ENCODE peak calls at places on chromosomes 13 and 19, in nine cellular contexts. Y, Z, P, C, H, O, T, A and U are unnamed samples.

GRCh38 chr19:11244846-11245589 is 5.6 kb downstream of the ANGPTL8 start:
- DNase-seq in P (no peak), Z (no peak), T (no peak), A (no peak), H (no peak), Y (no peak), O (no peak), C (no peak), U (no peak)

GRCh38 chr19:19321143-19321577 is 531 bp downstream of the MAU2 start:
- DNase-seq in C (no peak), Z (no peak), T (peak; percentile 13), Y (peak; percentile 21), A (no peak), H (no peak), P (no peak), O (no peak), U (no peak)

GRCh38 chr19:34034318-34034846 is 137.9 kb upstream of the LSM14A start:
- DNase-seq in A (no peak), O (no peak), Z (no peak), T (no peak), P (no peak), H (no peak), C (no peak), Y (no peak), U (no peak)

GRCh38 chr13:79393564-79394249 is 12.3 kb downstream of the RBM26 start:
- DNase-seq in H (no peak), C (no peak), O (no peak), Y (peak; percentile 71), P (no peak), T (peak; percentile 77), A (no peak), Z (no peak), U (peak; percentile 68)

GRCh38 chr13:41019027-41019487 is at the start of gene ELF1:
- DNase-seq in C (no peak), Y (peak; percentile 78), A (peak; percentile 39), P (no peak), O (no peak), Z (peak; percentile 48), T (peak; percentile 80), H (no peak), U (peak; percentile 81)

GRCh38 chr13:36834299-36834698 is 15.3 kb downstream of the RFXAP start:
- DNase-seq in Z (no peak), Y (no peak), C (no peak), O (no peak), A (no peak), T (no peak), P (no peak), H (no peak), U (no peak)

GRCh38 chr19:57382806-57383488 is 6.7 kb upstream of the ZNF548 start:
- DNase-seq in A (no peak), Y (no peak), Z (no peak), C (no peak), H (no peak), P (no peak), O (no peak), T (no peak), U (no peak)

GRCh38 chr13:25902946-25903345 is 148.9 kb downstream of the SHISA2 start:
- DNase-seq in T (no peak), Z (no peak), H (no peak), Y (no peak), P (no peak), C (no peak), A (no peak), O (no peak), U (no peak)

GRCh38 chr19:29583196-29584006 is 22.7 kb upstream of the POP4 start:
- DNase-seq in H (no peak), O (no peak), Y (no peak), A (no peak), C (no peak), T (no peak), Z (no peak), P (no peak), U (no peak)

GRCh38 chr19:38395381-38396127 is 7.1 kb downstream of the SPRED3 start:
- DNase-seq in Y (peak; percentile 53), O (no peak), Z (no peak), C (no peak), H (no peak), A (no peak), P (no peak), T (peak; percentile 55), U (no peak)

GRCh38 chr13:80824231-80824630 is 483.3 kb upstream of the SPRY2 start:
- DNase-seq in Y (no peak), C (no peak), Z (no peak), A (peak; percentile 8), T (no peak), O (no peak), P (no peak), H (no peak), U (no peak)

GRCh38 chr13:74243637-74244526 is 109.7 kb upstream of the KLF12 start:
- DNase-seq in T (peak; percentile 75), Y (peak; percentile 64), H (no peak), A (no peak), O (no peak), Z (no peak), C (no peak), P (no peak), U (no peak)

GRCh38 chr19:41226874-41227390 is 7.9 kb downstream of the AXL start:
- DNase-seq in O (no peak), A (no peak), H (no peak), P (no peak), T (no peak), Z (no peak), Y (no peak), C (no peak), U (no peak)

GRCh38 chr19:31658993-31659896 is 310.0 kb upstream of the TSHZ3 start:
- DNase-seq in P (no peak), Y (no peak), H (no peak), A (no peak), T (no peak), C (no peak), O (no peak), Z (no peak), U (no peak)

GRCh38 chr13:110340812-110341444 is 33.8 kb downstream of the COL4A2 start:
- DNase-seq in T (peak; percentile 69), C (peak; percentile 83), Y (peak; percentile 40), H (peak; percentile 93), Z (no peak), O (peak; percentile 91), A (peak; percentile 91), P (no peak), U (no peak)
- H3K27ac ChIP-seq in T (peak overlapping the region; percentile 46), C (peak overlapping the region; percentile 89), Y (no peak overlapping the region), H (peak overlapping the region; percentile 83), Z (no peak overlapping the region), O (peak overlapping the region; percentile 96), A (peak overlapping the region; percentile 81), P (peak overlapping the region; percentile 94), U (peak overlapping the region; percentile 89)

GRCh38 chr19:4371209-4371897 is 28.0 kb downstream of the MPND start:
- DNase-seq in P (no peak), T (no peak), C (no peak), Z (no peak), H (peak; percentile 60), A (no peak), O (no peak), Y (no peak), U (peak; percentile 65)

GRCh38 chr19:4371898-4372629 is 28.3 kb downstream of the SH3GL1 start:
- DNase-seq in C (no peak), O (no peak), Z (no peak), P (no peak), H (no peak), T (no peak), A (no peak), Y (no peak), U (no peak)

GRCh38 chr19:4373601-4374441 is 26.5 kb downstream of the SH3GL1 start:
- DNase-seq in Y (no peak), C (peak; percentile 55), T (no peak), A (peak; percentile 55), H (peak; percentile 71), Z (no peak), O (peak; percentile 62), P (no peak), U (peak; percentile 77)

GRCh38 chr19:4374451-4375163 is 25.7 kb downstream of the SH3GL1 start:
- DNase-seq in O (peak; percentile 84), Z (no peak), C (peak; percentile 78), T (no peak), Y (no peak), H (peak; percentile 91), P (no peak), A (peak; percentile 50), U (peak; percentile 76)

GRCh38 chr19:4372630-4373367 is 27.5 kb downstream of the SH3GL1 start:
- DNase-seq in P (no peak), H (no peak), C (no peak), A (no peak), Y (no peak), O (no peak), T (no peak), Z (no peak), U (no peak)
- H3K27ac ChIP-seq in P (peak overlapping the region; percentile 11), H (peak overlapping the region; percentile 81), C (peak overlapping the region; percentile 94), A (peak overlapping the region; percentile 75), Y (peak overlapping the region; percentile 92), O (peak overlapping the region; percentile 70), T (no peak overlapping the region), Z (peak overlapping the region; percentile 36), U (peak overlapping the region; percentile 78)

DNA sequence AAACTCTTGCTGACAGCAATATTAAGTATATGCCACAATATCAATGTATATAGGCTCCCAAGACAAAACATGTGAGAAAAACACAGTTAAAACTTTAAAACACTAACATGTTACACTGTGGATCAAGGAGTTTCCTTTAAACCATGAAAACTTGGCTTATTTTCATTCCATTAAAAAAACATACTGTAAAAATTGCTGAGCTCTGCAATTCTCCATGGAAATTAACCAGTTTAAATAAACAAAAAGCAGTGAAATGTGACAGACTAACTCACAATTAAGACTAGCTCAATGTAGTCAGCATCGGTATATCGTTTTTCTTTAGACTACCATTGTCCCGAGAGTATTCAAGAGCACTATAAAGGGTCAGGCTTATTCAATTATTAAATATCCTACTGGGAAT is 930.5 kb upstream of the SLITRK1 start:
- DNase-seq in Y (no peak), Z (no peak), A (no peak), P (no peak), T (no peak), O (no peak), H (no peak), C (no peak), U (no peak)
- H3K27ac ChIP-seq in Y (no peak overlapping the region), Z (no peak overlapping the region), A (no peak overlapping the region), P (no peak overlapping the region), T (no peak overlapping the region), O (no peak overlapping the region), H (no peak overlapping the region), C (no peak overlapping the region), U (no peak overlapping the region)

DNA sequence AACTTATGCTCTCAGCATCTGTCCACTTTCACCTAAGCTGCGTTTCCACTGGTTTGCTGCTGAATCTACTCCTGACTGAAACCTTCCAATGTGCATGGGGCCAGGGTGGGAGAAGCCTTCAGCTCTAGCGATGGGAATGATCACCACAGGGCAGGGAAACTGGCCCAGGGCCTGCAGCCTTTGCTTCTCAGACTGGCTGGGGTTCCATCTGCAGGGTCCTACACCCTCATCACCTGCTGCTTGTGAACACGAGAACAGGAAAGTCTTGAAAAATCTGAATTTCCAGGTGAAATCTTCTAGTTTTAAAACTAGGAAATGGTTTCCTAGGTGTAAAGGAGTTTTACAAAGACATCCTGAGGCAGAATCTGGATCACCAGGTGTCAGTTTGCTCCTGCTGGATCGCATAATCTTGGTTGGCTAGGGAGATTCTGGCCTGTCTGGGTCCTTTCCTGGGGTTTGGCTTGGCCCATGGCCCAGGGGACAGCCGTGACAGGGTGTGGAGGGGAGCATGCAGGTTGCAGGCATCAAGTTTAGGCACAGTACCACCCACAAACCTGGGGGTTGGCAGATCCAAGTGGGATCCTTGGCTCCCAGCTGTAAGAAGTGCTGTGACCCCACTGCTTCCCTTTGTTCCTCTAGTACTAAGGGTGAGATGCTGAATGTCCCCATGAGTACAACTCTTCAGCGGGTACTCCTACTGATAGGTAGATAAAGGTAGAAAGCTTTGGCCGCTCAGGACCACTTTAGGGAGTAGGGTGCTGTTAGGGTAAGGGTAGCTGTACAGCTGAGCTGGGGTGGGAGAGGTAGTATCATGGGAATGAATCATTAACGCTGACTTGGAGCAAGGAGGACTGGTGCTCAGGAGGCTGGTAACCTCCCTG is 1.8 kb upstream of the UBE2M start:
- DNase-seq in H (peak; percentile 30), Y (no peak), C (peak; percentile 13), P (no peak), Z (no peak), T (no peak), A (no peak), O (no peak), U (no peak)
- H3K27ac ChIP-seq in H (peak overlapping the region; percentile 100), Y (peak overlapping the region; percentile 99), C (peak overlapping the region; percentile 100), P (peak overlapping the region; percentile 99), Z (peak overlapping the region; percentile 95), T (peak overlapping the region; percentile 97), A (peak overlapping the region; percentile 100), O (peak overlapping the region; percentile 99), U (peak overlapping the region; percentile 98)